ENCODE peak calls at places on chromosomes 13 and 19, in eight cellular contexts. J is retina; K is stimulated activated CD8-positive, alpha-beta memory T cell treated with anti-CD3 and anti-CD28 coated beads, Interleukin-15, amount 100 ng/mL, for 48 hours; Q is breast epithelium; S is RPMI7951; D is activated naive CD8-positive, alpha-beta T cell treated with anti-CD3 and anti-CD28 coated beads, Interleukin-2, amount 50 U/mL, for 24 hours; H is fibroblast of mammary gland; I is left kidney. U is an unnamed sample.

GRCh38 chr19:16373079-16373478 is 48.5 kb downstream of the KLF2 start:
- DNase-seq in J (no peak), K (no peak), Q (no peak), S (no peak), D (no peak), H (no peak), I (no peak), U (no peak)

GRCh38 chr13:85864963-85865530 is 65.8 kb upstream of the SLITRK6 start:
- DNase-seq in J (no peak), K (no peak), Q (no peak), S (peak), D (no peak), H (peak), I (peak), U (peak)

GRCh38 chr19:3275068-3275582 is 50.7 kb downstream of the CELF5 start:
- DNase-seq in J (peak), K (peak), Q (no peak), S (no peak), D (peak), H (no peak), I (peak), U (no peak)

GRCh38 chr13:113045214-113046007 is 60.2 kb upstream of the F7 start:
- DNase-seq in J (no peak), K (no peak), Q (no peak), S (no peak), D (no peak), H (no peak), I (no peak), U (no peak)

GRCh38 chr19:41533691-41534090 is 42.3 kb upstream of the CEACAM21 start:
- DNase-seq in J (no peak), K (no peak), Q (no peak), S (no peak), D (no peak), H (no peak), I (no peak), U (no peak)

GRCh38 chr13:74288361-74288911 is 154.2 kb upstream of the KLF12 start:
- DNase-seq in J (peak), K (no peak), Q (no peak), S (peak), D (peak), H (no peak), I (peak), U (no peak)

GRCh38 chr19:42343344-42344110 is 18.1 kb downstream of the MEGF8 start:
- DNase-seq in J (no peak), K (no peak), Q (no peak), S (no peak), D (no peak), H (no peak), I (no peak), U (no peak)

GRCh38 chr19:45253396-45254027 is 2.4 kb downstream of the MARK4 start:
- DNase-seq in J (no peak), K (no peak), Q (no peak), S (peak), D (peak), H (peak), I (no peak), U (no peak)

GRCh38 chr13:111519490-111520170 is 199.2 kb downstream of the TEX29 start:
- DNase-seq in J (no peak), K (no peak), Q (no peak), S (no peak), D (no peak), H (no peak), I (no peak), U (no peak)

GRCh38 chr13:87527036-87527435 is 144.1 kb upstream of the SLITRK5 start:
- DNase-seq in J (no peak), K (no peak), Q (no peak), S (no peak), D (no peak), H (no peak), I (no peak), U (no peak)

GRCh38 chr19:17171874-17172273 is 43.3 kb upstream of the USE1 start:
- DNase-seq in J (no peak), K (no peak), Q (no peak), S (no peak), D (no peak), H (no peak), I (no peak), U (no peak)

GRCh38 chr19:48353682-48354081 is 10.1 kb downstream of the TMEM143 start:
- DNase-seq in J (no peak), K (no peak), Q (no peak), S (peak), D (no peak), H (peak), I (no peak), U (no peak)

GRCh38 chr13:93700115-93700514 is 473.5 kb downstream of the GPC6 start:
- DNase-seq in J (no peak), K (no peak), Q (no peak), S (no peak), D (no peak), H (peak), I (no peak), U (no peak)

GRCh38 chr19:14081797-14082674 is 3.5 kb downstream of the C19orf67 start:
- DNase-seq in J (no peak), K (no peak), Q (peak), S (no peak), D (peak), H (peak), I (no peak), U (no peak)

GRCh38 chr19:45539460-45539859 is 32.2 kb downstream of the VASP start:
- DNase-seq in J (no peak), K (no peak), Q (no peak), S (no peak), D (no peak), H (no peak), I (peak), U (no peak)

GRCh38 chr19:28746486-28746885 is 466.5 kb downstream of the UQCRFS1 start:
- DNase-seq in J (no peak), K (no peak), Q (no peak), S (no peak), D (no peak), H (peak), I (peak), U (no peak)

GRCh38 chr19:38980583-38981374 is 5.2 kb upstream of the FBXO17 start:
- DNase-seq in J (no peak), K (no peak), Q (no peak), S (no peak), D (no peak), H (no peak), I (no peak), U (no peak)

GRCh38 chr13:87684850-87685735 is 13.9 kb downstream of the SLITRK5 start:
- DNase-seq in J (no peak), K (no peak), Q (no peak), S (no peak), D (no peak), H (no peak), I (no peak), U (no peak)

GRCh38 chr13:50457430-50458393 is 385.8 kb downstream of the DLEU7 start:
- DNase-seq in J (no peak), K (no peak), Q (no peak), S (no peak), D (no peak), H (no peak), I (no peak), U (no peak)

GRCh38 chr13:74651121-74651520 is 516.9 kb upstream of the KLF12 start:
- DNase-seq in J (no peak), K (no peak), Q (no peak), S (no peak), D (no peak), H (no peak), I (peak), U (no peak)

GRCh38 chr13:113426591-113426986 is 26.7 kb downstream of the ADPRHL1 start:
- DNase-seq in J (no peak), K (no peak), Q (no peak), S (no peak), D (no peak), H (no peak), I (no peak), U (no peak)

GRCh38 chr19:32691952-32692726 is 518 bp downstream of the NUDT19 start:
- DNase-seq in J (peak), K (no peak), Q (no peak), S (peak), D (peak), H (peak), I (peak), U (peak)

GRCh38 chr19:10112895-10113591 is 1.6 kb downstream of the P2RY11 start:
- DNase-seq in J (peak), K (peak), Q (no peak), S (no peak), D (peak), H (peak), I (peak), U (peak)

GRCh38 chr13:109719962-109720646 is 66.3 kb downstream of the IRS2 start:
- DNase-seq in J (no peak), K (no peak), Q (no peak), S (no peak), D (no peak), H (no peak), I (no peak), U (no peak)

GRCh38 chr19:48391100-48392005 is at the start of gene KDELR1:
- DNase-seq in J (peak), K (peak), Q (peak), S (peak), D (peak), H (peak), I (peak), U (peak)

GRCh38 chr19:49157445-49158224 is at the start of gene TRPM4:
- DNase-seq in J (peak), K (no peak), Q (peak), S (peak), D (peak), H (peak), I (peak), U (peak)

GRCh38 chr13:85536706-85537105 is 262.5 kb downstream of the SLITRK6 start:
- DNase-seq in J (no peak), K (no peak), Q (no peak), S (no peak), D (no peak), H (no peak), I (no peak), U (no peak)

GRCh38 chr13:73702419-73703071 is 431.7 kb downstream of the KLF12 start:
- DNase-seq in J (no peak), K (no peak), Q (no peak), S (no peak), D (peak), H (no peak), I (peak), U (no peak)

GRCh38 chr19:20321139-20321656 is 154.2 kb downstream of the ZNF486 start:
- DNase-seq in J (no peak), K (no peak), Q (no peak), S (no peak), D (no peak), H (no peak), I (no peak), U (no peak)

GRCh38 chr19:52397310-52398090 is at the start of gene ZNF528:
- DNase-seq in J (peak), K (peak), Q (peak), S (peak), D (peak), H (peak), I (peak), U (peak)

GRCh38 chr19:38831142-38831605 is 420 bp downstream of the ECH1 start:
- DNase-seq in J (no peak), K (peak), Q (peak), S (peak), D (peak), H (peak), I (peak), U (peak)

GRCh38 chr19:37227996-37228395 is 10.0 kb downstream of the ZNF383 start:
- DNase-seq in J (peak), K (no peak), Q (no peak), S (no peak), D (peak), H (peak), I (peak), U (peak)

GRCh38 chr19:50957587-50957986 is 4.7 kb upstream of the KLK5 start:
- DNase-seq in J (no peak), K (no peak), Q (no peak), S (no peak), D (no peak), H (no peak), I (no peak), U (no peak)

GRCh38 chr13:111418101-111418500 is 97.7 kb downstream of the TEX29 start:
- DNase-seq in J (no peak), K (no peak), Q (no peak), S (no peak), D (no peak), H (no peak), I (no peak), U (no peak)